ENCODE peak calls at places on chromosomes 12 and 14, in four cellular contexts. K is kidney epithelial cell, P is Caco-2, M is stomach. B is an unnamed sample. For H3K36me3, the result is how much of the 10 kb centered on the place peaks cover.

GRCh38 chr14:79861111-79861510 is 350.2 kb downstream of the DIO2 start:
- DNase-seq in K (no peak), P (no peak), M (no peak), B (no peak)

GRCh38 chr12:114430306-114430705 is 24.4 kb upstream of the TBX5 start:
- DNase-seq in K (no peak), P (no peak), M (no peak), B (no peak)

GRCh38 chr12:91357381-91357780 is 174.8 kb upstream of the DCN start:
- DNase-seq in K (no peak), P (peak), M (no peak), B (no peak)

GRCh38 chr12:39297946-39298345 is 145.0 kb downstream of the KIF21A start:
- DNase-seq in K (no peak), P (no peak), M (no peak), B (no peak)

GRCh38 chr14:49581209-49581960 is 4.8 kb downstream of the RPS29 start:
- DNase-seq in K (no peak), P (no peak), M (no peak), B (no peak)

GRCh38 chr12:128510527-128510926 is 243.6 kb downstream of the TMEM132C start:
- DNase-seq in K (no peak), P (no peak), M (no peak), B (no peak)

GRCh38 chr14:64708148-64709004 is 4.2 kb downstream of the PLEKHG3 start:
- DNase-seq in K (peak), P (peak), M (no peak), B (no peak)

GRCh38 chr12:57430117-57430930 is 519 bp downstream of the R3HDM2 start:
- DNase-seq in K (no peak), P (peak), M (peak), B (peak)

GRCh38 chr14:72892879-72893635 is 844 bp downstream of the DPF3 start:
- DNase-seq in K (no peak), P (peak), M (no peak), B (peak)

GRCh38 chr12:67431436-67432049 is 162.4 kb downstream of the CAND1 start:
- DNase-seq in K (no peak), P (no peak), M (no peak), B (no peak)

GRCh38 chr12:110342157-110342556 is 61.1 kb downstream of the ATP2A2 start:
- DNase-seq in K (no peak), P (no peak), M (no peak), B (no peak)
- H3K36me3 ChIP-seq in K (under half), P (under half), M (half or more), B (half or more)

GRCh38 chr14:103578401-103579075 is 15.8 kb downstream of the COA8 start:
- DNase-seq in K (no peak), P (no peak), M (no peak), B (no peak)
- H3K4me3 ChIP-seq in K (no peak), P (no peak), M (no peak), B (no peak)

DNA sequence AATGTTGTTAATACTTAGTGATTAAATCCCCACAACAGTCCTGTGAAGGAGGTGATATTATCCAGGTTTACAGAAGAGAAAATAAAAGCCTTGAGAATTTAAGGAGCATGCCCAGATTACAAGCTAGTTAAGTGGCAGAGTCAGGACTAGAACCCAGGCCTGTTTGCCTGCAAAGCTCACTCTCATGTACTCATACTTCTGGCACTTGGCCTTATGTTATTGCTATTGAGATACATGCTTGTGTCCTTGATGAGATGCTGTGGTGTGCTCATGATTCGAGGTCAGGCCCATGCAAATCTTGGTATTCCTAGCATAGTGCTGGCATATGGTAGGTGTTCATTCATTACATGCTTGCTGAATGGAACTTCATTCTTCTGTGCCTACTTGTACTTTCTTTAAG is 7.6 kb upstream of the EID3 start:
- DNase-seq in K (no peak), P (no peak), M (no peak), B (no peak)
- H3K36me3 ChIP-seq in K (under half), P (under half), M (half or more), B (under half)

GRCh38 chr14:20659813-20660395 is 18.4 kb upstream of the OR6S1 start:
- DNase-seq in K (no peak), P (no peak), M (no peak), B (no peak)

GRCh38 chr14:20667957-20668356 is 16.4 kb upstream of the RNASE4 start:
- DNase-seq in K (no peak), P (no peak), M (no peak), B (no peak)

GRCh38 chr14:20658246-20658645 is 16.8 kb upstream of the OR6S1 start:
- DNase-seq in K (no peak), P (no peak), M (no peak), B (no peak)

GRCh38 chr14:20661197-20661596 is 19.7 kb upstream of the OR6S1 start:
- DNase-seq in K (no peak), P (no peak), M (no peak), B (no peak)

DNA sequence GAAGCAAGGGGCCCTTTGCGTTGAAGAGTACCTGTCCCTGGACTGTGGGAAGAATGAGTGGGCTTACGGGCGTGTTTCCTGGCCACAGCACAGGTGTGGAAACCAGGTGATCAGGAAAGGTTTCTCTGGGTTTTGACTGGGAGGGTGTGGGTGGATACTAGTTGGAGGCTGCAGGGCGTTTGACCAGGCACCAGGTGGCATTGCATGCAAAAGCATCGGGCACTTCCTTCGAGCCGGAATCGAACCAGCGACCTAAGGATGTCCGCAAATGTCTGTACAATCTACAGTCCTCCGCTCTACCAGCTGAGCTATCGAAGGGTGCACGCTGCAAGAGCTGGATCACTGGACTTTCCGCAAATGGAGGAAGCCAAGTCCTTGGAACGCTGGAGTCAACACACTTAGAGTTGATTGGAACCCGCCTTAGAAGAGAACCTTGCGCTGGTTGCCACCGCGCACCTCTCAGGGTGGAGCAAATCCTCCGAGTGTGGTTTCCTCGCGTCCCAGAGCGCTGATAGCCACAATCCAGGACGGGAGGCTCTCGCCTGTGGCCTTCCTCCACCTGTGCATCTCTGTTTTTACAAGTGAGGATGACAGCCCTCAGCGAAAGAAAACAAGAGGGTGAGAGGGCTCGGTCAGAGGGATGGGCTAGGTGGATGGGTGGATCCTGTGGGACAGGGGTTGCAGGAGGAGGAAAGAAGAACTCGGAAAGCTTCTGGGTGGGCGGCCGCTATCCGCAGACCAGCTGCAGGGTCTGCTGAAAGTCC is 21.2 kb upstream of the RNASE4 start:
- DNase-seq in K (no peak), P (peak), M (peak), B (peak)
- H3K4me3 ChIP-seq in K (peak), P (no peak), M (peak), B (peak)

DNA sequence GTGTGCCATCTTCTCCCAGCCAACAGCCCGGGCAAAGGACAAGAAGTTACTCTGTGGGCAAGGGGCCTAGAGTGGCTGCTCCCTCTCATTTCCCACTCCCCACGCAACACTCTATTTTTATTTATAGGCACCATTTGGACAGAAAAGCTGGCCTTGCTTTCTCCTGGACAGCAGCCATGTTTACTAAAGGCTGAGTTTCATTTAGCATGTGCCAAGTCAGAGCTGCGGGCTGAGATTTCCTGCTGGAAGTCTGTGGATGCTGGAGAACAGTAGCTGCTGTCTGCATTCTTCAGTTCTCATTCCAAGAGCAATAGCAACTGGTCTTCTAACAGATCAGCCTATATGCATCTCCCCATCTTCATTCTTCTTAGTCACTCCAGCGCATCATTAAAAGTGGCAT is 8.3 kb downstream of the COL2A1 start:
- DNase-seq in K (no peak), P (no peak), M (peak), B (peak)
- H3K36me3 ChIP-seq in K (under half), P (under half), M (under half), B (under half)

DNA sequence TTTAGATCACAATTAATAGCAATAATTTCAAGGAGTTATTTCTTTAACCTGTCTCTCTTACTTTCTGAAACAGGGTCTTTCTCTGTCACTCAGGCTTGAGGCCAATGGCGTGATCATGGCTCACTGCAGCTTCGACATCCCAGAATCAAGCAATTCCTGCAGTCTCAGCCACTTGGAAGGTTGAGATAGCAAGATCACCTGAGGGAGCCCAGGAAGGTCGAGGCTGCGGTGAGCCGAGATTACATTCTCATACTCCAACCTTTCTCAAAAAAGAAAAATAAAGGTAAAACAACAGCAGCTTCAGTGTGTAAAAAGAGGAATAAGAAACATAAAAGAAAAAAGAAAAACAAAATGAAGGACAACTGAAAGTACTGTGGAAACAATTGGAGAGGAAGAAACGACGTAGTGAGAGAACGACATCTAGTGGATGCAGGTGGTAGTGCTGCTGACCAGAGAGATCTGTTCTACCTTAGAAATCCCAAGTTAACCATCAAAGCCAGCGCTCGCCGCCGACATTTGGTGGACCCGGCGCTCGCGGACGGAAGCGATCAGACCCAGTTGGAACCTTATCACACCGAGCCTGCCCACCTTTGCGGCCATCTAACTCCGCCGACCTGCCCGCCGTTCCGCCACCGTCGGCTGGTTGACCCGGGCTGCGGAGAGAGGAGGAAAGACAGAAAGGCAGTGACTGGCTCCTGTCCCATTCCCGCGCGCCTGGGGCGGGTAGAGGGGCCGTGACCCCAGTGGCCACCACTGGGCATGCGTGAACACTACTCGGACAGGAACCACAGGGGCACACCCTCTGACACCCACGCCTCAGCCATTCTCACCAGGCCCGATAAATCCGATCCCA is 196.1 kb downstream of the ALG10 start:
- DNase-seq in K (no peak), P (peak), M (peak), B (no peak)
- H3K4me3 ChIP-seq in K (peak), P (peak), M (peak), B (no peak)

DNA sequence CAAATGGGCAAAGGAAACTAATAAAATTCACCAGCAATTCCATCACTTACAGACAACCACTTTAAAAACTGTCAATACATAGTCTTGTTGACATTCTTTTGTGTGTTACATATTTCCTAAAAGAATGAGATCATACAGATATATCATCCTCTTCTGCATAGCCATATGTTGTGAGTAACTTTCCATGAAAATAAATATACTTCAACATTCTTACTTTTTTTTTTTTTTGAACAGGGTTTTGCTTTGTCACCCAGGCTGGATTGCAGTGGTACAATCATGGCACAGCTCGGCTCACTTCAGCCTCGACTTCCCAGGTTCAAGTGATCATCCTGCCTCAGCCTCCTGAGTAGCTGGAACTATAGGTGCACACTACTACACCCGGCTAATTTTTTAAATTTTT is 20.9 kb downstream of the ZC2HC1C start:
- DNase-seq in K (no peak), P (no peak), M (no peak), B (no peak)
- H3K36me3 ChIP-seq in K (under half), P (under half), M (half or more), B (under half)

GRCh38 chr14:93891756-93892504 is 35.2 kb upstream of the FAM181A start:
- DNase-seq in K (no peak), P (no peak), M (no peak), B (no peak)

GRCh38 chr14:93892923-93893549 is 34.1 kb upstream of the FAM181A start:
- DNase-seq in K (no peak), P (peak), M (peak), B (peak)

GRCh38 chr14:93894992-93895391 is 32.2 kb upstream of the FAM181A start:
- DNase-seq in K (no peak), P (no peak), M (no peak), B (no peak)

GRCh38 chr14:93892505-93892839 is 34.7 kb upstream of the FAM181A start:
- DNase-seq in K (no peak), P (no peak), M (no peak), B (no peak)

DNA sequence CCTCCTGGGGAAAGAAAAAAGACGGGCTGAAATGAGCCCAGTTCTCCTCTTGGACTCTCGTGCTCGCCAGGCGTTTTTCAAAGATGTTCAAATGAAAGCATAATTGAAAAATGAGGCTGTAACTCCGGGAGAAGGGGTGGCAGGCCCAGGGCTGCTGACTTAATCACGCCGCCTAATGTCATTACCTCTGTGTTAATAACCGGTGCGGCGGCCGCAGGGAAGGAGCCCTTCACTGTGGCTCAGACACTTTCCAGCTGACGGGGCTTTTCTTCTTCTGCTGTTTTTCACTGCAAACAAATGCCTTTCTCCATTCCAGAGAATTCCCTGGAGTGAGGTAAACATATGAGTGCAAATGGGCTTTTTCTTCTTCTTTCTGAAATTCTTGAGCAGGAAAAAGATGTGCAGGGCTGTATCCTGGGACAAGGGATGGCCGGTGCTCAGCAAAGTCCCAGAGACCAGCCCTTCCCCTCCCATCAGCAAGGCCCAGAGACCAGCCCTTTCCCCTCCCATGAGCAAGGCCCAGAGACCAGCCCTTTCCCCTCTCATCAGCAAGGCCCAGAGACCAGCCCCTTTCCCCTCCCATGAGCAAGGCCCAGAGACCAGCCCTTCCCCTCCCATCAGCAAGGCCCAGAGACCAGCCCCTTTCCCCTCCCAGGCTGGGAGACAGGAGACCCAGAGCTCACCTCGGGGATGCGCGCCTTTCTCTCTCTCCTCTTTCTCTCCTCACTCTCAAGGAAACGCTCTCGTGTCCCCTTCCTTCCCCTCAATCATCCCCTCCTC is 33.4 kb upstream of the FAM181A start:
- DNase-seq in K (no peak), P (no peak), M (no peak), B (no peak)
- H3K4me3 ChIP-seq in K (no peak), P (no peak), M (no peak), B (no peak)

DNA sequence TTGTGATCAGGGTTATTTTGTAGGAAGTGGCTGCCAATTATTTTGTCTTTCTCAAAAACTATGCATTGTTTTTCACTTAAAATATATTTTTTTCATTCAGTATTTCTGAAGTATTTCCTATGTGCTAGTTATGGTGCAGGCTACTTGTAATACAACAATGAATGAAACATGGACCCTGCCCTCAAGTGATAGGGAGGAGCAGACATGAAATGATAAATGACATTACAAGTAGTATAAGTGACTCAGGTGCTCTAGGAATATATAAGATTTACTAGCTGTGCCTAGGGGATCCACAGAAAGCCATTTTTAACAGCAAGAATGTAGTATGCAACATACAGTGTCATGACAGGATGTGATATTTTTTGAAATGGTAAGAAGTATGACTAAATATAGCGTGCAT is 65.3 kb downstream of the TTLL5 start:
- DNase-seq in K (no peak), P (no peak), M (no peak), B (no peak)
- H3K36me3 ChIP-seq in K (under half), P (under half), M (under half), B (under half)

DNA sequence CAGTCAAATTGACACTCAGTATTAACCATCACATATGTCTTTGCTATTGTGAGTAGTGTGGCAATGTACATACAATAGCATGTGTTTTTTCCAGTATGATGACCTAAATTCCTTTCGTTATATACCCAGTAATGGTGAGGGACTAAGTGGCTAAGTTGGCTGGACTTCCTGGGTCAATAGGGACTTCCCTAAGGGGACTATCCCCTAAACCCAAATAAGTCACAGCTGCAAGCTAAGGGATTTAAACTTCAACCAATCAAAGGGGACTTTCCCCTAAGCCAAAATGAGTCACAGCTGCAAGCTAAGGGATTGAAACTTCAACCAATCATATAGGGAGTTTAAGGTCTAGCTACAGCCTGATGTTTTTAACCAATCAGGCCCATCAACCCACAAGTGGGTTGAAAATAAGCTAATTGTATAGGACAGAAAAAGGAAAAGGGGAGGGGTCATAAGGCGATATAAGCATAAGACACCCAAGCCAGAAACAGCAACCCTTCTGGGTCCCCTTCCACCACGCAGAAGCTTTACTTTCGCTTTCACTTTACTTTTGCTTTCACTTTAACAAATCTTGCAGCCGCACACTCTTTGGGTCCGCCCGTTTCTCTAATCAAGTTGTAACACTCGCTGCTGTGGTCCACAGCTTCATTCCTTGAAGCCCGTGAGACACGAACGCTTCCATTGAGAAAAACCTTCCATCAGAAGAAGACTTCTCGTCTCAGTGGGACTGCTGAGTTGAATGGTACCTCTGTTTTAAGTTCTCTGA is 404.4 kb downstream of the FLRT2 start:
- DNase-seq in K (no peak), P (peak), M (peak), B (peak)
- H3K4me3 ChIP-seq in K (no peak), P (peak), M (peak), B (peak)

B was measured in Peyer's patch.